ENCODE peak calls at places on chromosomes 13 and 19, in four cellular contexts. P, Q, D and G are unnamed samples. For H3K27me3, the result is how much of the 10 kb centered on the place peaks cover.

GRCh38 chr13:46317120-46317519 is 69.9 kb downstream of the RUBCNL start:
- DNase-seq in P (no peak), Q (no peak), D (no peak), G (no peak)

GRCh38 chr19:38656171-38656981 is 8.9 kb downstream of the ACTN4 start:
- DNase-seq in P (no peak), Q (no peak), D (peak), G (no peak)

GRCh38 chr19:45959517-45960025 is 14.1 kb downstream of the NOVA2 start:
- DNase-seq in P (no peak), Q (no peak), D (no peak), G (no peak)

GRCh38 chr13:81051873-81052272 is 710.9 kb upstream of the SPRY2 start:
- DNase-seq in P (peak), Q (no peak), D (no peak), G (no peak)

GRCh38 chr19:13844130-13844631 is 32.8 kb upstream of the NANOS3 start:
- DNase-seq in P (no peak), Q (no peak), D (no peak), G (no peak)

GRCh38 chr13:33053397-33054066 is 37.3 kb downstream of the KL start:
- DNase-seq in P (no peak), Q (no peak), D (no peak), G (no peak)

GRCh38 chr19:48500830-48501445 is 10.7 kb downstream of the LMTK3 start:
- DNase-seq in P (no peak), Q (no peak), D (no peak), G (no peak)

GRCh38 chr13:21616880-21617279 is 12.9 kb upstream of the MICU2 start:
- DNase-seq in P (no peak), Q (no peak), D (no peak), G (no peak)

GRCh38 chr19:29467824-29468401 is 57.9 kb upstream of the VSTM2B start:
- DNase-seq in P (no peak), Q (no peak), D (peak), G (no peak)

GRCh38 chr13:47134939-47135489 is 238.2 kb upstream of the HTR2A start:
- DNase-seq in P (no peak), Q (no peak), D (no peak), G (no peak)

GRCh38 chr19:55426042-55426441 is 17.1 kb downstream of the SHISA7 start:
- DNase-seq in P (no peak), Q (no peak), D (no peak), G (no peak)

GRCh38 chr19:46288896-46289588 is 7.8 kb upstream of the HIF3A start:
- DNase-seq in P (peak), Q (peak), D (no peak), G (no peak)

GRCh38 chr19:41114132-41114531 is at the start of gene CYP2F1:
- DNase-seq in P (no peak), Q (no peak), D (no peak), G (no peak)

GRCh38 chr19:17406039-17406886 is 833 bp upstream of the BST2 start:
- DNase-seq in P (peak), Q (no peak), D (peak), G (no peak)

GRCh38 chr13:27928805-27929753 is 9.3 kb downstream of the PDX1 start:
- DNase-seq in P (no peak), Q (no peak), D (no peak), G (no peak)

GRCh38 chr13:37954191-37954590 is 84.6 kb upstream of the TRPC4 start:
- DNase-seq in P (no peak), Q (no peak), D (no peak), G (no peak)

GRCh38 chr13:75685239-75685697 is 49.1 kb downstream of the LMO7 start:
- DNase-seq in P (peak), Q (no peak), D (no peak), G (no peak)

GRCh38 chr13:89751537-89751936 is 1596.0 kb upstream of the MIR17HG start:
- DNase-seq in P (no peak), Q (no peak), D (no peak), G (no peak)

GRCh38 chr19:46599716-46600392 is 1.3 kb upstream of the CALM3 start:
- DNase-seq in P (no peak), Q (no peak), D (no peak), G (no peak)

GRCh38 chr19:10111405-10111811 is at the start of gene P2RY11:
- DNase-seq in P (no peak), Q (no peak), D (peak), G (peak)

GRCh38 chr13:20815469-20815868 is 41.7 kb upstream of the EEF1AKMT1 start:
- DNase-seq in P (peak), Q (no peak), D (no peak), G (no peak)

GRCh38 chr19:6774821-6775707 is 2.6 kb downstream of the VAV1 start:
- DNase-seq in P (no peak), Q (no peak), D (no peak), G (peak)

GRCh38 chr19:37127999-37128820 is 44.3 kb downstream of the ZNF585A start:
- DNase-seq in P (no peak), Q (no peak), D (no peak), G (no peak)

GRCh38 chr19:13277104-13277809 is 127.0 kb downstream of the IER2 start:
- DNase-seq in P (peak), Q (peak), D (peak), G (peak)

GRCh38 chr19:16136185-16137067 is 7.1 kb upstream of the HSH2D start:
- DNase-seq in P (no peak), Q (no peak), D (no peak), G (no peak)

GRCh38 chr19:8113017-8113416 is 36.4 kb downstream of the FBN3 start:
- DNase-seq in P (no peak), Q (no peak), D (no peak), G (no peak)

GRCh38 chr19:5679289-5680082 is 830 bp downstream of the MICOS13 start:
- DNase-seq in P (no peak), Q (no peak), D (peak), G (no peak)

GRCh38 chr13:49314344-49314882 is 66.7 kb downstream of the CDADC1 start:
- DNase-seq in P (no peak), Q (no peak), D (no peak), G (no peak)

GRCh38 chr13:29918845-29919244 is 68.4 kb upstream of the UBL3 start:
- DNase-seq in P (no peak), Q (no peak), D (no peak), G (no peak)

DNA sequence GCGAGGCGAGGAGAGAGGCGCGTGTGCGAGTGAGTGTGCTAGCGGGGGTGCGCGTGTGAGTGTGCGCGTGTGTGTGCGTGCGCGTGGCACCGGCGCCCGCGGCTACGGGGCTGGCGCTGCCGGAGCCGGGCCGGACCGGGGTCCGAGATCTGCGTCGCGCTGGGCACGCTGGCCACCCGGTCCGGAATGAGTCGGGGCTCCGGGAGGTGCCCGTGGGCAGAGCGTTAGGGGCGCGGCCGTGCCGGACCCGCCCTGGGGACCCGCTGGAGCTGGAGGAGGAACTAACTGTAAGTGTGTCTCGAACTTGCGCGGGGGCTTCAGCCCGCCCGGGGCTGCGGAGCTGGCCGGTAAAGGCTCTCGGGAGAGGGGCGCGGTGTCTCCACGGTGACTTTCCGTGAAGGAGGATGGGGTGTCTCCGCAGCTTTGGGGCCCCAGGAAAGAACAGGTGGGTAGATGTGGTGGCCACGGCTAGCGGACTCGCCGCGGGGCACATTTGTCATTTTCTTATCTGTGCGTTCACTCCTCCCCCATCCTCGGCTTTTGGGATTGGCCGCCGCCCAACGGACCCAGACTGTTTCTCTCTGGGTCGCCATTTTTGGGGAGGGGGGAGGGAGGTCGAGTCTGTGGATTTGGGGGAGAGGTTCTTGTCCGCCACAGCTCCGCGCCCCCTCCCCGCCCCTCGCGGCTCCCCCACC is 10.1 kb upstream of the SOX1 start:
- DNase-seq in P (no peak), Q (no peak), D (no peak), G (no peak)
- H3K27me3 ChIP-seq in P (half or more), Q (under half), D (under half), G (under half)

GRCh38 chr13:99973786-99974185 is 2.2 kb upstream of the ZIC5 start:
- DNase-seq in P (no peak), Q (no peak), D (no peak), G (no peak)
- H3K27ac ChIP-seq in P (no peak), Q (no peak), D (no peak), G (no peak)

DNA sequence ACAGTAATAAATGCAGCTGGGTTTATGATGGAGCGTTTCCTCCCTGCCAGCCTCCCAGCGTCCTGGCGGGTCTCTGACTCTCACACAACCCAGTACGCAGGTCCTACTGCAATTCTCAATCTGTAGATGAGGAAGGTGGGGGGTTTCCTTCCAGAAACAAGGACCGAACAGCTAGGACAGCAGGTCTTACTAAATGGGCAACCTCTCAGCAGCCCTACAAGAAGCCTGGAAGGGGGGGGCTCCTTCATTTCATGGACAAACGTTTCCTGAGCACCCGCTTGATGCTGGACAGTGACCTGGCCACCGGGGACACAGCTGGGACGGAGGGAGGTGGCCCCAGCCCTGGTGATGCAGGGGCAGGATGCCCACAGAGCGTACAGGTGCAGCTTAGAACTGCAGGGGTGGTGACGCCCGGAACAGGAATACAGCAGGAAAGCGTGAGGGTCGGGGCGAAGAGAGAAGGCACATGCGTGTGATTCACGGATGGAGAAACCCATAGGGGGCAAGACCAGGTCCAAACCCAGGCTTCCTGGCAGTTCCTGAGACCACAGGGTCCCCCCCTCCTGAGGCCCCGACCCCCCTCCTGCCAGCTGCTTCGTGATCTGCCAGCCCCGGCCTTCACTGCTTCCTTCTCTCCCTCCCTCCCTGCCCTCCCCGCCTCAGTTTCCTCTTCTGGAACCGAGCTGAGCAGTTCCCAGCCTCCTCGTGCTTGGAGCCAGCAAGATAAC is 732 bp upstream of the C2CD4C start:
- DNase-seq in P (no peak), Q (no peak), D (no peak), G (peak)
- H3K4me3 ChIP-seq in P (peak), Q (peak), D (no peak), G (peak)

GRCh38 chr19:35861640-35862160 is 5.0 kb downstream of the KIRREL2 start:
- DNase-seq in P (no peak), Q (no peak), D (no peak), G (no peak)
- H3K27me3 ChIP-seq in P (under half), Q (under half), D (under half), G (under half)